ENCODE peak calls at places on chromosomes 16 and 17, in four cellular contexts. M is lower leg skin, O is GM23338, F is A549. G is an unnamed sample.

GRCh38 chr17:82668631-82669099 is 20.4 kb upstream of the WDR45B start:
- DNase-seq in M (no peak), O (peak; percentile 92), F (peak; percentile 83), G (peak; percentile 83)

GRCh38 chr16:87702325-87702811 is 63.4 kb downstream of the KLHDC4 start:
- DNase-seq in M (no peak), O (peak; percentile 83), F (no peak), G (peak; percentile 85)

GRCh38 chr17:79388556-79389295 is 222.1 kb downstream of the RBFOX3 start:
- DNase-seq in M (no peak), O (peak; percentile 87), F (peak; percentile 66), G (peak; percentile 65)

GRCh38 chr17:41527076-41528023 is 758 bp downstream of the KRT19 start:
- DNase-seq in M (no peak), O (peak; percentile 64), F (no peak), G (no peak)

GRCh38 chr16:81873843-81874752 is 95.0 kb downstream of the PLCG2 start:
- DNase-seq in M (no peak), O (peak; percentile 87), F (peak; percentile 59), G (peak; percentile 63)

GRCh38 chr16:1977875-1978268 is 3.4 kb downstream of the NOXO1 start:
- DNase-seq in M (no peak), O (no peak), F (no peak), G (no peak)

GRCh38 chr17:68101992-68102758 is 66.6 kb downstream of the KPNA2 start:
- DNase-seq in M (peak; percentile 86), O (peak; percentile 10), F (peak; percentile 23), G (no peak)

GRCh38 chr16:11629071-11630030 is 38.9 kb upstream of the SNN start:
- DNase-seq in M (no peak), O (no peak), F (no peak), G (no peak)

GRCh38 chr17:16374129-16374528 is 6.8 kb upstream of the UBB start:
- DNase-seq in M (no peak), O (no peak), F (peak; percentile 44), G (no peak)

GRCh38 chr17:57911834-57912673 is 43.2 kb downstream of the CUEDC1 start:
- DNase-seq in M (peak; percentile 96), O (peak; percentile 41), F (peak; percentile 59), G (no peak)

GRCh38 chr16:58046936-58047335 is 21.4 kb downstream of the MMP15 start:
- DNase-seq in M (no peak), O (no peak), F (no peak), G (no peak)

GRCh38 chr16:10834130-10834529 is 15.5 kb upstream of the TVP23A start:
- DNase-seq in M (no peak), O (no peak), F (no peak), G (no peak)

DNA sequence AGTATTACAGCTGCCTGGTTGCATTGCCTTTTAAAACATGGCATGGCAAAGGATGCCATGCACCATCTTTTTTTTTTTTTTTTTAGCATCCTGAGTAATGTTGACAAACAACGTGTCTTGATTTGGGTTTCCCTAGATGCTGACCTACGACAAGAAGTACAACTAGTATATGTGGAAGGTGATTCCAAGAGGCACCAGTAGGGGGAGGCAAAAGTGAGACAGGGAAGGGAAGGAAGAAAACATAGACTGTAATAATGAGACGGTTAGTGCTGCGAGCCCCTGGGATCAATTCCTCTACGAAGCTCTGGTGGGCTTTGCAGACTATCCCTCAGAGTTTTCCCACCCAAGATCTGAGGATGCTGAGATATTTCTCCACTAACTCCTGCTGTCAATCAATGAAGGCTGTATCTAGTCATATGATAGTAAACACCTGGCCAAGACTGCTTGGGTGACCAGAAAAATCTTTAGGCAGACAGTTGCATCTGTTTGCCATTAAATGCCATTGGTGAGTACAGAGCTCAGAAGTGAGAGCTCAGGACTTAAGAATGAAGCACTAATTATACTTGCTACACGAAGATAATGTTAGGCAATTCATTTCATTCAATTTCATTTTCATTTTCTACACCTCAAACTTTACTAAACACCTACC is 458.6 kb upstream of the GOT2 start:
- DNase-seq in M (no peak), O (peak; percentile 91), F (peak; percentile 42), G (peak; percentile 8)
- TF ChIP-seq CTCF in M (no peak), O (peak; percentile 72), F (peak; percentile 22), G (peak; percentile 39)

DNA sequence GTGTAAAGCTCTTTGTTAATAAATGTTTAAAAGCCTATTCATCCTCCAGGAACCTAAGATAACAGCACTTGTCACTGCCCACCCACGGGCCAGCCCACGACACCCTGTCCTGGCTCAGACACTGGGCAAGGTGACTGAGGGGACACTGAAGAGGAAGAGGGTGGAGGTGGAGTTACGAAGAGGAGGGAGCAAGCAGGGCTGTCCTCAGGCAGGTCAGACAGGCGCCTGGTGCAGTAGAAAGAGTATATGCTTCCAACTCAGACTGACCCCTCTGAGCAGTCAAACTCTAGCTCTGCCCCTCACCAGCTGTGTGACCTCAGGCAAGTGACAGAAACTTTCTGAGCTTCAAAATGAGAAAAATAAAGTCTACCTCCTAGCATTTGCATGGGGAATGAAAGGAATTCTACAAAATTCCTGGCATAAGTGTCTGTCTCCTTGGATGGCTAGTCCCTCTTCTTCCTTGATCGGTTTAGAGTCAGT is 22.8 kb downstream of the TEX2 start:
- DNase-seq in M (no peak), O (peak; percentile 36), F (no peak), G (no peak)
- TF ChIP-seq CTCF in M (no peak), O (no peak), F (no peak), G (no peak)

GRCh38 chr17:62727916-62728672 is 80.0 kb downstream of the MARCHF10 start:
- DNase-seq in M (peak; percentile 50), O (peak; percentile 44), F (peak; percentile 53), G (no peak)
- TF ChIP-seq CTCF in M (no peak), O (peak; percentile 48), F (no peak), G (peak; percentile 6)

GRCh38 chr17:49061524-49061943 is 64.3 kb downstream of the IGF2BP1 start:
- DNase-seq in M (no peak), O (peak; percentile 12), F (peak; percentile 27), G (no peak)
- TF ChIP-seq CTCF in M (no peak), O (no peak), F (no peak), G (no peak)

DNA sequence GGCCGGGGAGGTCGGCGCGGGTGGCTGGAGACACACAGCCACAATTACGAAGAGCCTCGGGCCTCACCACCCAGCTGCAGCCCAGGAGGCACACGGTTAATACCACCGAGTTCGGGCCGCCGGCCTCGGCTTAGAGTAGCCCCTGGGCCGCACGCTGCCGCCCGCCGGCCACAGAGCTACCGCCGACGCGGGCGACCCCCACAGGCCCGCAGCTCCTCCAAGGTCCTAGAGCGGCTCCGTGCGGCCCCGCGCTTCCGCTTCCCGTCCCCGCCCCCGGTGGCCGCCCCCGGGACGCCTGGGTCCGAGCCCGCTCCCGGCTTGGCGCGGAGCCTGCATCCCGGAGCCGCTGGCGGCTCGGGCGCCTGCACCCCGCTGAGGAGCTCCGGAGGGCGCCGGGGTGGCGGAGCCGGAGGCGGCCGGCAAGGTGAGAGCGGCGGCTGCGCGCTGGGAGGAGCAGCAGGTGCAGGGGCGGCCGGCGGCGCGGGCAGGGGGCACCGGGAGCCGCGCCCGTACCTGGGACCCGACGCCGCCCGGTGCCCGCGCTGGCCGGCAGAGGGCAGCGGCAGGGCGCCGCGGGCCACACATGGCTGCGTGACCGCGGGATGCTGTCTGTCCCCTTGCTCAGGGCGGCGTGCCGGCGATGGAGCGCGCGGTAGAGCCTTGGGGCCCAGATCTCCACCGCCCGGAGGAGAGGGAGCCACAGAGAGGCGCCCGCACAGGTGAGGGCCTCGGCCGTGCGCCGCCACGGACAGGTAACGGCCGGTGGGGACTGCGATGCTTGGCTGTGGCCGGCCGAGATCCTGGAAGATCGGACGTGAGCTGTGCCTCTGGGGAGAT is at the start of gene ZNF48:
- DNase-seq in M (peak; percentile 93), O (peak; percentile 92), F (peak; percentile 88), G (peak; percentile 81)
- TF ChIP-seq CTCF in M (no peak), O (peak; percentile 50), F (peak; percentile 65), G (peak; percentile 62)

G was measured in GM10248.